ENCODE peak calls at places on chromosome 13, in ten cellular contexts. One of them, this sample, is unnamed.

GRCh38 chr13:50422181-50423148 is 407.2 kb downstream of the KCNRG start:
- DNase-seq in esophagus squamous epithelium: no peak
- DNase-seq in foreskin fibroblast: no peak
- DNase-seq in psoas muscle: no peak
- DNase-seq in tibial artery: no peak
- DNase-seq in uterus: no peak
- DNase-seq in breast epithelium: no peak
- DNase-seq in testis: no peak
- DNase-seq in lower leg skin: no peak
- DNase-seq in heart left ventricle: no peak
- DNase-seq in this sample: no peak

GRCh38 chr13:111960152-111960772 is 106.7 kb upstream of the SOX1 start:
- DNase-seq in heart left ventricle: no peak
- DNase-seq in breast epithelium: no peak
- DNase-seq in psoas muscle: no peak
- DNase-seq in foreskin fibroblast: no peak
- DNase-seq in uterus: no peak
- DNase-seq in lower leg skin: no peak
- DNase-seq in testis: no peak
- DNase-seq in tibial artery: no peak
- DNase-seq in esophagus squamous epithelium: no peak
- DNase-seq in this sample: no peak

GRCh38 chr13:32205426-32206096 is 109.6 kb downstream of the ZAR1L start:
- DNase-seq in uterus: no peak
- DNase-seq in testis: no peak
- DNase-seq in lower leg skin: no peak
- DNase-seq in foreskin fibroblast: no peak
- DNase-seq in esophagus squamous epithelium: no peak
- DNase-seq in tibial artery: no peak
- DNase-seq in breast epithelium: no peak
- DNase-seq in psoas muscle: no peak
- DNase-seq in heart left ventricle: no peak
- DNase-seq in this sample: no peak

GRCh38 chr13:23960566-23961156 is 63.4 kb upstream of the C1QTNF9B start:
- DNase-seq in esophagus squamous epithelium: no peak
- DNase-seq in psoas muscle: no peak
- DNase-seq in lower leg skin: no peak
- DNase-seq in uterus: no peak
- DNase-seq in testis: no peak
- DNase-seq in breast epithelium: no peak
- DNase-seq in tibial artery: no peak
- DNase-seq in heart left ventricle: no peak
- DNase-seq in foreskin fibroblast: peak
- DNase-seq in this sample: no peak

GRCh38 chr13:99671746-99672145 is 170.5 kb downstream of the TM9SF2 start:
- DNase-seq in uterus: no peak
- DNase-seq in heart left ventricle: no peak
- DNase-seq in tibial artery: no peak
- DNase-seq in esophagus squamous epithelium: no peak
- DNase-seq in lower leg skin: no peak
- DNase-seq in breast epithelium: no peak
- DNase-seq in foreskin fibroblast: no peak
- DNase-seq in psoas muscle: no peak
- DNase-seq in testis: no peak
- DNase-seq in this sample: no peak

GRCh38 chr13:106567421-106568224 is at the start of gene ARGLU1:
- DNase-seq in heart left ventricle: peak
- DNase-seq in breast epithelium: peak
- DNase-seq in uterus: peak
- DNase-seq in testis: peak
- DNase-seq in lower leg skin: peak
- DNase-seq in esophagus squamous epithelium: peak
- DNase-seq in foreskin fibroblast: peak
- DNase-seq in psoas muscle: peak
- DNase-seq in tibial artery: peak
- DNase-seq in this sample: peak

GRCh38 chr13:25752957-25753540 is 298.8 kb downstream of the SHISA2 start:
- DNase-seq in uterus: peak
- DNase-seq in psoas muscle: peak
- DNase-seq in heart left ventricle: no peak
- DNase-seq in lower leg skin: peak
- DNase-seq in testis: peak
- DNase-seq in breast epithelium: no peak
- DNase-seq in tibial artery: peak
- DNase-seq in foreskin fibroblast: peak
- DNase-seq in esophagus squamous epithelium: no peak
- DNase-seq in this sample: no peak

GRCh38 chr13:43988302-43988701 is 108.6 kb downstream of the LACC1 start:
- DNase-seq in testis: no peak
- DNase-seq in psoas muscle: no peak
- DNase-seq in lower leg skin: no peak
- DNase-seq in breast epithelium: no peak
- DNase-seq in uterus: no peak
- DNase-seq in esophagus squamous epithelium: no peak
- DNase-seq in heart left ventricle: no peak
- DNase-seq in foreskin fibroblast: no peak
- DNase-seq in tibial artery: no peak
- DNase-seq in this sample: no peak

GRCh38 chr13:100872761-100873160 is 198.2 kb upstream of the TMTC4 start:
- DNase-seq in heart left ventricle: no peak
- DNase-seq in testis: no peak
- DNase-seq in uterus: no peak
- DNase-seq in esophagus squamous epithelium: no peak
- DNase-seq in lower leg skin: no peak
- DNase-seq in breast epithelium: no peak
- DNase-seq in psoas muscle: no peak
- DNase-seq in foreskin fibroblast: peak
- DNase-seq in tibial artery: no peak
- DNase-seq in this sample: no peak

GRCh38 chr13:99505814-99506269 is 4.6 kb downstream of the TM9SF2 start:
- DNase-seq in tibial artery: no peak
- DNase-seq in foreskin fibroblast: peak
- DNase-seq in heart left ventricle: no peak
- DNase-seq in esophagus squamous epithelium: no peak
- DNase-seq in psoas muscle: no peak
- DNase-seq in breast epithelium: no peak
- DNase-seq in uterus: no peak
- DNase-seq in lower leg skin: no peak
- DNase-seq in testis: no peak
- DNase-seq in this sample: no peak

GRCh38 chr13:65378943-65379519 is 1851.1 kb downstream of the PCDH9 start:
- DNase-seq in tibial artery: no peak
- DNase-seq in uterus: no peak
- DNase-seq in lower leg skin: no peak
- DNase-seq in heart left ventricle: no peak
- DNase-seq in esophagus squamous epithelium: no peak
- DNase-seq in foreskin fibroblast: peak
- DNase-seq in breast epithelium: no peak
- DNase-seq in testis: no peak
- DNase-seq in psoas muscle: no peak
- DNase-seq in this sample: no peak

GRCh38 chr13:32857077-32857476 is 159.1 kb upstream of the KL start:
- DNase-seq in breast epithelium: no peak
- DNase-seq in lower leg skin: no peak
- DNase-seq in esophagus squamous epithelium: no peak
- DNase-seq in tibial artery: no peak
- DNase-seq in psoas muscle: no peak
- DNase-seq in foreskin fibroblast: no peak
- DNase-seq in uterus: no peak
- DNase-seq in heart left ventricle: no peak
- DNase-seq in testis: no peak
- DNase-seq in this sample: no peak

GRCh38 chr13:46472384-46472783 is 80.6 kb upstream of the LRCH1 start:
- DNase-seq in testis: no peak
- DNase-seq in lower leg skin: no peak
- DNase-seq in esophagus squamous epithelium: no peak
- DNase-seq in tibial artery: no peak
- DNase-seq in psoas muscle: no peak
- DNase-seq in heart left ventricle: no peak
- DNase-seq in uterus: no peak
- DNase-seq in foreskin fibroblast: no peak
- DNase-seq in breast epithelium: no peak
- DNase-seq in this sample: no peak
- H3K4me3 ChIP-seq in testis: no peak
- H3K4me3 ChIP-seq in lower leg skin: no peak
- H3K4me3 ChIP-seq in esophagus squamous epithelium: no peak
- H3K4me3 ChIP-seq in tibial artery: no peak
- H3K4me3 ChIP-seq in psoas muscle: no peak
- H3K4me3 ChIP-seq in heart left ventricle: no peak
- H3K4me3 ChIP-seq in uterus: no peak
- H3K4me3 ChIP-seq in foreskin fibroblast: no peak
- H3K4me3 ChIP-seq in breast epithelium: no peak
- H3K4me3 ChIP-seq in this sample: no peak

GRCh38 chr13:36818483-36819063 is 449 bp upstream of the RFXAP start:
- DNase-seq in breast epithelium: no peak
- DNase-seq in tibial artery: no peak
- DNase-seq in testis: no peak
- DNase-seq in foreskin fibroblast: peak
- DNase-seq in heart left ventricle: no peak
- DNase-seq in uterus: no peak
- DNase-seq in psoas muscle: no peak
- DNase-seq in esophagus squamous epithelium: no peak
- DNase-seq in lower leg skin: no peak
- DNase-seq in this sample: no peak

GRCh38 chr13:36820222-36820621 is 1.2 kb downstream of the RFXAP start:
- DNase-seq in testis: no peak
- DNase-seq in breast epithelium: no peak
- DNase-seq in lower leg skin: no peak
- DNase-seq in tibial artery: no peak
- DNase-seq in heart left ventricle: no peak
- DNase-seq in foreskin fibroblast: no peak
- DNase-seq in psoas muscle: no peak
- DNase-seq in uterus: no peak
- DNase-seq in esophagus squamous epithelium: no peak
- DNase-seq in this sample: peak

GRCh38 chr13:36817996-36818395 is 1.0 kb upstream of the RFXAP start:
- DNase-seq in lower leg skin: no peak
- DNase-seq in heart left ventricle: no peak
- DNase-seq in testis: no peak
- DNase-seq in psoas muscle: no peak
- DNase-seq in uterus: no peak
- DNase-seq in tibial artery: no peak
- DNase-seq in esophagus squamous epithelium: no peak
- DNase-seq in breast epithelium: no peak
- DNase-seq in foreskin fibroblast: no peak
- DNase-seq in this sample: no peak

GRCh38 chr13:36819811-36820140 is 754 bp downstream of the RFXAP start:
- DNase-seq in tibial artery: no peak
- DNase-seq in uterus: no peak
- DNase-seq in heart left ventricle: no peak
- DNase-seq in foreskin fibroblast: peak
- DNase-seq in psoas muscle: no peak
- DNase-seq in esophagus squamous epithelium: no peak
- DNase-seq in lower leg skin: no peak
- DNase-seq in testis: no peak
- DNase-seq in breast epithelium: no peak
- DNase-seq in this sample: no peak

GRCh38 chr13:36819064-36819810 is at the start of gene RFXAP:
- DNase-seq in lower leg skin: peak
- DNase-seq in psoas muscle: peak
- DNase-seq in esophagus squamous epithelium: peak
- DNase-seq in uterus: peak
- DNase-seq in tibial artery: peak
- DNase-seq in testis: peak
- DNase-seq in breast epithelium: peak
- DNase-seq in foreskin fibroblast: peak
- DNase-seq in heart left ventricle: peak
- DNase-seq in this sample: peak
- TF ChIP-seq CTCF in lower leg skin: no peak
- TF ChIP-seq CTCF in psoas muscle: no peak
- TF ChIP-seq CTCF in esophagus squamous epithelium: no peak
- TF ChIP-seq CTCF in uterus: peak
- TF ChIP-seq CTCF in tibial artery: peak
- TF ChIP-seq CTCF in testis: no peak
- TF ChIP-seq CTCF in breast epithelium: no peak
- TF ChIP-seq CTCF in foreskin fibroblast: no peak
- TF ChIP-seq CTCF in heart left ventricle: peak
- TF ChIP-seq CTCF in this sample: peak

DNA sequence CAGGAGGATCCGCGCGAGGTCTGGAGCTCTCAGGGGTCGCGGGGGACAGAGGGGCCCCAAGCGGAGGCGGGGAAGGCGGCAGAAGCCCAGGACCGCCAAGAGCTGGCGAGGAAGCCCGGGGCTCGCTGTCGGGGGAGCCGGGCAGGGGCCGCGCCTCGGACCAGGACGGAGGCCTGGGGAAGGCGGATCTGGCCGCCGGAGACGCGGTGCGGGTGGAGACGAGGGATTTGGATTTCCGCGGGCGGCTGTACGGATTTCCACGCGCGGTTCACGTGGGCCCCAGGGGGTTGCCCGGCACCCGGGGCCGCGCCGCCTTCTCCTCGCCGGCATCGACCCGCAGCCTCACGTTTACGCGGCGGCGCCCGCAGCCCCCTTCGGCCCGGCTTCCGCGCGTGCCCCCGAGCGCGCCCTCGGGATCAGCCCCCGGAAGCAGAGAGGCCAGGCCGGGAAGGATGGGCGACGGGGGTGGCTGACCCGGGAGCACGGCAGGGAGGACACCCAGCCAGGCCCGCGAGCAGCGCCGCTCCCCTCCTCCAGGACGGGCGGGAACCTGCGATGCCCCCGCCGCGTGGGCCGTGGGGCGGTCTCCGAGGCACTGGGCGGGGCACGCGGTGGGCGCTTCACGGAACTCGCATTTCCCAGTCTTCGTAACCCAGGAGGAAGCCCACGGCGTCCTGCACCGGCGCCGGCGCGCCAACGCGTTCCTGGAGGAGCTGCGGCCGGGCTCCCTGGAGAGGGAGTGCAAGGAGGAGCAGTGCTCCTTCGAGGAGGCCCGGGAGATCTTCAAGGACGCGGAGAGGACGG is 4.7 kb downstream of the F7 start:
- DNase-seq in foreskin fibroblast: peak
- DNase-seq in esophagus squamous epithelium: no peak
- DNase-seq in tibial artery: no peak
- DNase-seq in lower leg skin: peak
- DNase-seq in heart left ventricle: peak
- DNase-seq in testis: no peak
- DNase-seq in psoas muscle: peak
- DNase-seq in uterus: no peak
- DNase-seq in breast epithelium: no peak
- DNase-seq in this sample: no peak
- H3K4me3 ChIP-seq in foreskin fibroblast: peak
- H3K4me3 ChIP-seq in esophagus squamous epithelium: peak
- H3K4me3 ChIP-seq in tibial artery: peak
- H3K4me3 ChIP-seq in lower leg skin: peak
- H3K4me3 ChIP-seq in heart left ventricle: peak
- H3K4me3 ChIP-seq in testis: peak
- H3K4me3 ChIP-seq in psoas muscle: peak
- H3K4me3 ChIP-seq in uterus: peak
- H3K4me3 ChIP-seq in breast epithelium: peak
- H3K4me3 ChIP-seq in this sample: no peak

DNA sequence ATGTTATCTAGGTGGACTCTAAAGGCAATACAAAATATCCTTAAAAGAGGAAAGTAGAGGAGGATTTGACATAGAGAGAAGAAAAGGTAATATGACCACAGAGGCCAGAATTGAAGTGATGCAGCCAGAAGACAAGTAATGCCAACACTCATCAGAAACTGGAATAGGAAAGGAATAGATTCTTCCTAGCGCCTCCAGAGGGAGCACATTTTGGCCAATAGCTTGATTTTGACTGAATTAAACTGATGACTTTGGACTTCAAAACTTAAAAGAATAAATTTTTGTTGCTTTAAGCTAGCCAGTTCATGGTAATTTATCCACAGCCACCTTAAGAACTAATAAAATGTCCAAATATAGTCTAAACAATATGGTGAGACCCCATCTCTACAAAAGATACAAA is 1921.9 kb downstream of the OLFM4 start:
- DNase-seq in tibial artery: no peak
- DNase-seq in testis: no peak
- DNase-seq in heart left ventricle: no peak
- DNase-seq in breast epithelium: no peak
- DNase-seq in uterus: no peak
- DNase-seq in foreskin fibroblast: no peak
- DNase-seq in psoas muscle: no peak
- DNase-seq in esophagus squamous epithelium: no peak
- DNase-seq in lower leg skin: no peak
- DNase-seq in this sample: no peak
- TF ChIP-seq CTCF in tibial artery: no peak
- TF ChIP-seq CTCF in testis: no peak
- TF ChIP-seq CTCF in heart left ventricle: no peak
- TF ChIP-seq CTCF in breast epithelium: no peak
- TF ChIP-seq CTCF in uterus: no peak
- TF ChIP-seq CTCF in foreskin fibroblast: no peak
- TF ChIP-seq CTCF in psoas muscle: no peak
- TF ChIP-seq CTCF in esophagus squamous epithelium: no peak
- TF ChIP-seq CTCF in lower leg skin: no peak
- TF ChIP-seq CTCF in this sample: no peak